ENCODE peak calls at places on chromosomes 5 and 9, in five cellular contexts. Z is IMR-90, D is suprapubic skin, Y is breast epithelium, F is uterus. J is an unnamed sample. For H3K36me3, the result is how much of the 10 kb centered on the place peaks cover.

GRCh38 chr5:102130890-102131289 is 165.2 kb downstream of the SLCO4C1 start:
- DNase-seq in F (no peak), Z (no peak), Y (no peak), D (no peak), J (no peak)

GRCh38 chr9:13088734-13089427 is 190.6 kb downstream of the MPDZ start:
- DNase-seq in F (no peak), D (no peak), Y (no peak), Z (peak), J (peak)

GRCh38 chr5:151570512-151571269 is 20.4 kb downstream of the FAT2 start:
- DNase-seq in F (no peak), Z (no peak), Y (no peak), D (no peak), J (no peak)

GRCh38 chr5:111254613-111255012 is 30.4 kb downstream of the CAMK4 start:
- DNase-seq in D (no peak), Y (no peak), Z (peak), F (no peak), J (no peak)

GRCh38 chr5:15791274-15791673 is 291.3 kb downstream of the FBXL7 start:
- DNase-seq in F (no peak), D (no peak), Z (no peak), Y (no peak), J (no peak)

GRCh38 chr5:160685695-160686094 is 166.3 kb downstream of the ATP10B start:
- DNase-seq in F (no peak), Y (no peak), D (no peak), Z (no peak), J (no peak)

GRCh38 chr5:18761801-18762200 is 1127.5 kb downstream of the TAF11L14 start:
- DNase-seq in Y (no peak), Z (no peak), F (no peak), D (no peak), J (no peak)

GRCh38 chr9:123322771-123323481 is 33.1 kb upstream of the CRB2 start:
- DNase-seq in Y (no peak), Z (no peak), F (no peak), D (no peak), J (no peak)

GRCh38 chr5:154829589-154830218 is 20.7 kb downstream of the FAXDC2 start:
- DNase-seq in F (no peak), D (no peak), Y (no peak), Z (peak), J (no peak)

GRCh38 chr5:150846651-150847333 is 471 bp downstream of the IRGM start:
- DNase-seq in Y (no peak), D (no peak), Z (peak), F (peak), J (no peak)

GRCh38 chr9:115106642-115107041 is 11.3 kb downstream of the TNC start:
- DNase-seq in Y (no peak), D (no peak), F (no peak), Z (peak), J (no peak)

GRCh38 chr5:39624268-39624886 is 199.6 kb upstream of the DAB2 start:
- DNase-seq in Y (no peak), Z (peak), F (no peak), D (no peak), J (no peak)

GRCh38 chr9:83013867-83014605 is 48.9 kb downstream of the RASEF start:
- DNase-seq in Z (peak), Y (no peak), D (no peak), F (no peak), J (no peak)

GRCh38 chr9:77019810-77020437 is 469 bp downstream of the FOXB2 start:
- DNase-seq in F (no peak), Y (no peak), D (no peak), Z (no peak), J (no peak)

GRCh38 chr9:131971482-131972074 is 108.1 kb downstream of the MED27 start:
- DNase-seq in F (no peak), D (no peak), Z (no peak), Y (no peak), J (no peak)

GRCh38 chr9:130443840-130444492 is 795 bp upstream of the ASS1 start:
- DNase-seq in Z (no peak), D (no peak), F (peak), Y (no peak), J (peak)

GRCh38 chr9:111980398-111980797 is 83.8 kb downstream of the UGCG start:
- DNase-seq in Z (no peak), Y (no peak), F (no peak), D (no peak), J (peak)

GRCh38 chr5:112342364-112342763 is 76.7 kb downstream of the EPB41L4A start:
- DNase-seq in Y (no peak), Z (no peak), D (no peak), F (no peak), J (no peak)

GRCh38 chr9:110240198-110240597 is 16.1 kb downstream of the TXN start:
- DNase-seq in F (no peak), Z (no peak), Y (no peak), D (no peak), J (no peak)

GRCh38 chr5:117486879-117487391 is 912.3 kb upstream of the SEMA6A start:
- DNase-seq in Z (no peak), D (no peak), Y (no peak), F (no peak), J (no peak)

GRCh38 chr5:151664694-151665583 is 21.8 kb downstream of the SPARC start:
- DNase-seq in F (peak), Y (no peak), Z (peak), D (no peak), J (no peak)

GRCh38 chr9:69573666-69574456 is 98.3 kb downstream of the APBA1 start:
- DNase-seq in D (no peak), F (no peak), Z (peak), Y (no peak), J (no peak)

GRCh38 chr9:93963969-93964368 is 8.8 kb upstream of the BARX1 start:
- DNase-seq in Y (no peak), F (no peak), D (no peak), Z (peak), J (no peak)

DNA sequence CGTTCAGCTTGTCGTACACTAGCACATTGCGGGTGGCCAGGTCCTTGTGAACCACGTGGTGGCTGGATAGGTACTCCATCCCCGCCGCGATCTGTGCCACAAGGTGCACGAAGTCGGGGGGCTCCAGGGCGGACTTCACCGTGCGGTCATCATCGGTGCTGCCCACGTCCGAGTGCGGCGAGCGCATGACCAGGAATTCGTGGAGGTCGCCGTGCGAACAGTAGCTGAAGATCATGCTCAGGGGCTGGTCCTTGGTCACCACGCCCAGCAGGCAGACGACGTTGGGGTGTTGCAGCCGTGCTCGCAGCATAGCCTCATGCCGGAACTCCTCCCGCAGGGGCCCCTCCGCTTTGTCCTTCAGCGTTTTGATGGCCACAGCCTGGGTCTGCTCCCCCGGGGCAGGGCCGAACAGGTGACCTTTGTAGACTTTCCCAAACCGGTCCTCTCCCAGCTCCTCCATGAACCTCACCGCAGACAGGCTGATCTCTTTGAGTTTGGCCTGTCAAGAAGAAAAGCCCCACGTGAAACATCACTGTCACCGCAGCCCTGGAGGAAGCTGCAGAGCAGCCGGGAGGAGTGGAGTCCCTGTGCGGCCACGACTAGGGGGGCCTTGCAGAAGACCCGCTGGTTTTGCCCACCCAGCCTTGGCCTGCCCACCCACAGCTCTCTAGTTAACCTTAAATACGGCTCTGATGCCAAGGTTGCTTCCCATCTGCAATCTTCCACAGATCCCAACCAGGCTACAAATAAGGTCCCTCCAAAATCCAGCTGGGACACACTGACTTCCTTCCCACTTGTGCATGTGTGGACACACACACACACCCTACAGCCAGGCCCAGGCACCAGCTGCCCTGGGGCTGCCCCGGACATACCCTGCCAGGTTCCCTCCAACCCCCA is 225.2 kb downstream of the ROR2 start:
- DNase-seq in D (peak), Z (no peak), F (no peak), Y (no peak), J (no peak)
- H3K4me3 ChIP-seq in D (no peak), Z (no peak), F (no peak), Y (no peak), J (no peak)

GRCh38 chr5:10396552-10396951 is 43.1 kb downstream of the MARCHF6 start:
- DNase-seq in D (no peak), Y (no peak), F (no peak), Z (no peak), J (no peak)
- H3K36me3 ChIP-seq in D (half or more), Y (under half), F (under half), Z (under half), J (half or more)

DNA sequence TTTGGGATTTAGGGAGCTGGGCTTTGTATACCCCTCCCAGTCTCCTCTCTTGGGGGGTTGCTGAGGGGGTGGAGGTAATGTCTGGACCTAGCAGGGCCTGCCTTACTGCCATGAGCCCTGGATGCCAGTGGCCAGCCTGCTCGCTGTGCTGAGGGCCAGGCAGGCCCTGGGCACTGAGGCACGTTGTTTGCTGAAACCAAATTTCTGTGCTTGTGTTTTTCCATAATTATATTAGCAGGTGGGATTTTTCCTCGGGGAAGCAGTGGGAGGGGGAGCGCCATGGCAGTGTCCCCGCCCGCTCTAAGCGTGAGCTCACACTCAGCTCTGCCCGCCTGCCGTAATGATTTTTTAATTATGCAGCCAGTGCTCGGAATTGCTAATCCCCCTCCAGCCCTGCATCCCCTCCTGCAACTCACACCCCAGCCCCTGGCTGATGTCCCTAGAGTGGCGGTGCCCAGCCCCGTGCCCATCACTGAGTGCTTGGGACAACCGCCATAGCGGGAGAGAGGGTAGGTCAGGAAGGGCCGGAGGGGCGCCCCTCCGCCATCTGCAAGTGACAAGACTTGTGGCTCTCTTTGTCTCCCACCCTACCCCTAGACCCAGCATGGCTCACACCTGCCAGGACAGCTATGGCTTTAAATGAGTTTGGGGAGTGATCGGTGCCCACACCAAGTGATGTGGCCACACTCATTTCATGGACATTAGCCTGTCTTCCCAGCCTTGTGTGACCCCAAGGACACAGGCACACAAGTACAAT is 21.0 kb downstream of the CXXC5 start:
- DNase-seq in D (no peak), Y (no peak), F (no peak), Z (no peak), J (no peak)
- TF ChIP-seq POLR2A in D (no peak), Y (no peak), F (no peak), Z (no peak), J (no peak)

GRCh38 chr5:141835928-141836667 is 42.1 kb downstream of the PCDH1 start:
- DNase-seq in Y (no peak), D (no peak), Z (peak), F (peak), J (no peak)
- H3K4me3 ChIP-seq in Y (no peak), D (no peak), Z (no peak), F (no peak), J (no peak)

DNA sequence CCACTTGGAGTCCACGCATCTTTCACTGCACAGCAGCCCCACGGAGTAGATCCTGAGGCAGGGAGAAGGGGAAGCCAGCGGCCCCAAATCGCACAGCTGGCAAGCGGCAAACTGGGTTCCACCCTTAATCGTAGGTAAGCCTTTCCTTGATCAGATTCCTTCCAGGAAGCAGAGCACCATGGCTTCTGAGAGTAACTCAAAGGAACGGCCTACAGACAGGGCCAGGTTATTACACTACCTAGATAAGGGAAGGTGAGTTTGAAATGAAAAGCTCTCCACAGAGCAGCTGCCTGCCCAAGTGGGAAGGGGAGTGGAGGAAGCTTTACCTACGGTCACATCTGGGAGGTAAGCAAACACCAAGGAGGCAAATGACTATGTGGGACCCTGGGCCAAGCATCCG is 7.9 kb downstream of the DAP start:
- DNase-seq in F (no peak), D (no peak), Y (no peak), Z (no peak), J (no peak)
- H3K36me3 ChIP-seq in F (under half), D (under half), Y (under half), Z (under half), J (under half)

GRCh38 chr5:149456597-149457392 is 77.7 kb upstream of the IL17B start:
- DNase-seq in F (no peak), Y (no peak), D (no peak), Z (no peak), J (no peak)
- TF ChIP-seq POLR2A in F (no peak), Y (no peak), D (no peak), Z (no peak), J (no peak)

GRCh38 chr5:146203011-146203871 is at the start of gene RBM27:
- DNase-seq in D (peak), Y (peak), F (peak), Z (peak), J (peak)

GRCh38 chr5:146205499-146206202 is 2.2 kb downstream of the RBM27 start:
- DNase-seq in F (no peak), Y (no peak), Z (no peak), D (no peak), J (no peak)

GRCh38 chr5:146203872-146204192 is 427 bp downstream of the RBM27 start:
- DNase-seq in Y (no peak), D (no peak), F (no peak), Z (no peak), J (no peak)

GRCh38 chr5:146208916-146209522 is 5.6 kb downstream of the RBM27 start:
- DNase-seq in Y (no peak), Z (peak), D (no peak), F (no peak), J (no peak)

GRCh38 chr5:146206257-146206656 is 2.9 kb downstream of the RBM27 start:
- DNase-seq in Y (no peak), F (no peak), Z (no peak), D (no peak), J (no peak)
- H3K4me3 ChIP-seq in Y (no peak), F (no peak), Z (no peak), D (no peak), J (no peak)

J was measured in right lobe of liver.